ENCODE peak calls at places on chromosomes 5 and 9, in nine cellular contexts. One of them, this sample, is unnamed.

GRCh38 chr5:148843510-148844318 is 17.3 kb downstream of the ADRB2 start:
- DNase-seq in WERI-Rb-1: no peak
- DNase-seq in GM23248: peak
- DNase-seq in endothelial cell of umbilical vein: peak
- DNase-seq in AG04450: no peak
- DNase-seq in colonic mucosa: no peak
- DNase-seq in brain microvascular endothelial cell: no peak
- DNase-seq in pancreas: no peak
- DNase-seq in RWPE2: no peak
- DNase-seq in this sample: no peak

GRCh38 chr9:26170224-26170623 is 492.0 kb upstream of the TUSC1 start:
- DNase-seq in WERI-Rb-1: no peak
- DNase-seq in GM23248: peak
- DNase-seq in endothelial cell of umbilical vein: no peak
- DNase-seq in AG04450: no peak
- DNase-seq in colonic mucosa: no peak
- DNase-seq in brain microvascular endothelial cell: no peak
- DNase-seq in pancreas: no peak
- DNase-seq in RWPE2: no peak
- DNase-seq in this sample: no peak

GRCh38 chr5:163634061-163634460 is 128.6 kb downstream of the MAT2B start:
- DNase-seq in WERI-Rb-1: no peak
- DNase-seq in GM23248: no peak
- DNase-seq in endothelial cell of umbilical vein: no peak
- DNase-seq in AG04450: no peak
- DNase-seq in colonic mucosa: no peak
- DNase-seq in brain microvascular endothelial cell: no peak
- DNase-seq in pancreas: no peak
- DNase-seq in RWPE2: no peak
- DNase-seq in this sample: no peak

GRCh38 chr5:14879985-14880589 is 8.5 kb upstream of the ANKH start:
- DNase-seq in WERI-Rb-1: no peak
- DNase-seq in GM23248: peak
- DNase-seq in endothelial cell of umbilical vein: no peak
- DNase-seq in AG04450: peak
- DNase-seq in colonic mucosa: no peak
- DNase-seq in brain microvascular endothelial cell: no peak
- DNase-seq in pancreas: no peak
- DNase-seq in RWPE2: no peak
- DNase-seq in this sample: no peak

GRCh38 chr5:130135506-130135905 is 231.2 kb downstream of the CHSY3 start:
- DNase-seq in WERI-Rb-1: no peak
- DNase-seq in GM23248: peak
- DNase-seq in endothelial cell of umbilical vein: peak
- DNase-seq in AG04450: no peak
- DNase-seq in colonic mucosa: no peak
- DNase-seq in brain microvascular endothelial cell: peak
- DNase-seq in pancreas: no peak
- DNase-seq in RWPE2: no peak
- DNase-seq in this sample: no peak

GRCh38 chr9:93964685-93965084 is 9.5 kb upstream of the BARX1 start:
- DNase-seq in WERI-Rb-1: no peak
- DNase-seq in GM23248: no peak
- DNase-seq in endothelial cell of umbilical vein: no peak
- DNase-seq in AG04450: no peak
- DNase-seq in colonic mucosa: peak
- DNase-seq in brain microvascular endothelial cell: no peak
- DNase-seq in pancreas: no peak
- DNase-seq in RWPE2: no peak
- DNase-seq in this sample: no peak

GRCh38 chr5:76943006-76943405 is 9.8 kb upstream of the CRHBP start:
- DNase-seq in WERI-Rb-1: no peak
- DNase-seq in GM23248: no peak
- DNase-seq in endothelial cell of umbilical vein: no peak
- DNase-seq in AG04450: no peak
- DNase-seq in colonic mucosa: no peak
- DNase-seq in brain microvascular endothelial cell: peak
- DNase-seq in pancreas: no peak
- DNase-seq in RWPE2: no peak
- DNase-seq in this sample: no peak

GRCh38 chr9:133460405-133461175 is 812 bp downstream of the CACFD1 start:
- DNase-seq in WERI-Rb-1: peak
- DNase-seq in GM23248: peak
- DNase-seq in endothelial cell of umbilical vein: peak
- DNase-seq in AG04450: no peak
- DNase-seq in colonic mucosa: peak
- DNase-seq in brain microvascular endothelial cell: no peak
- DNase-seq in pancreas: peak
- DNase-seq in RWPE2: no peak
- DNase-seq in this sample: no peak

GRCh38 chr5:17039170-17039569 is 103.1 kb upstream of the MYO10 start:
- DNase-seq in WERI-Rb-1: no peak
- DNase-seq in GM23248: no peak
- DNase-seq in endothelial cell of umbilical vein: no peak
- DNase-seq in AG04450: no peak
- DNase-seq in colonic mucosa: no peak
- DNase-seq in brain microvascular endothelial cell: no peak
- DNase-seq in pancreas: no peak
- DNase-seq in RWPE2: no peak
- DNase-seq in this sample: no peak

GRCh38 chr5:101580591-101580990 is 677.5 kb upstream of the ST8SIA4 start:
- DNase-seq in WERI-Rb-1: no peak
- DNase-seq in GM23248: peak
- DNase-seq in endothelial cell of umbilical vein: no peak
- DNase-seq in AG04450: no peak
- DNase-seq in colonic mucosa: no peak
- DNase-seq in brain microvascular endothelial cell: no peak
- DNase-seq in pancreas: no peak
- DNase-seq in RWPE2: no peak
- DNase-seq in this sample: no peak

GRCh38 chr5:42592401-42592800 is 164.2 kb upstream of the CCDC152 start:
- DNase-seq in WERI-Rb-1: no peak
- DNase-seq in GM23248: no peak
- DNase-seq in endothelial cell of umbilical vein: no peak
- DNase-seq in AG04450: no peak
- DNase-seq in colonic mucosa: no peak
- DNase-seq in brain microvascular endothelial cell: no peak
- DNase-seq in pancreas: no peak
- DNase-seq in RWPE2: no peak
- DNase-seq in this sample: no peak

GRCh38 chr5:132667309-132667708 is 6.5 kb upstream of the IL4 start:
- DNase-seq in WERI-Rb-1: no peak
- DNase-seq in GM23248: no peak
- DNase-seq in endothelial cell of umbilical vein: no peak
- DNase-seq in AG04450: no peak
- DNase-seq in colonic mucosa: no peak
- DNase-seq in brain microvascular endothelial cell: no peak
- DNase-seq in pancreas: no peak
- DNase-seq in RWPE2: no peak
- DNase-seq in this sample: no peak

GRCh38 chr9:133961226-133962165 is 30.6 kb downstream of the VAV2 start:
- DNase-seq in WERI-Rb-1: no peak
- DNase-seq in GM23248: no peak
- DNase-seq in endothelial cell of umbilical vein: no peak
- DNase-seq in AG04450: no peak
- DNase-seq in colonic mucosa: no peak
- DNase-seq in brain microvascular endothelial cell: no peak
- DNase-seq in pancreas: peak
- DNase-seq in RWPE2: peak
- DNase-seq in this sample: no peak

GRCh38 chr9:36190388-36191289 is at the start of gene CLTA:
- DNase-seq in WERI-Rb-1: peak
- DNase-seq in GM23248: peak
- DNase-seq in endothelial cell of umbilical vein: peak
- DNase-seq in AG04450: peak
- DNase-seq in colonic mucosa: peak
- DNase-seq in brain microvascular endothelial cell: peak
- DNase-seq in pancreas: peak
- DNase-seq in RWPE2: peak
- DNase-seq in this sample: peak

GRCh38 chr5:68196876-68197275 is 18.7 kb upstream of the PIK3R1 start:
- DNase-seq in WERI-Rb-1: no peak
- DNase-seq in GM23248: no peak
- DNase-seq in endothelial cell of umbilical vein: no peak
- DNase-seq in AG04450: no peak
- DNase-seq in colonic mucosa: peak
- DNase-seq in brain microvascular endothelial cell: no peak
- DNase-seq in pancreas: no peak
- DNase-seq in RWPE2: no peak
- DNase-seq in this sample: no peak

GRCh38 chr9:34554211-34555001 is 31.6 kb upstream of the ENHO start:
- DNase-seq in WERI-Rb-1: peak
- DNase-seq in GM23248: peak
- DNase-seq in endothelial cell of umbilical vein: no peak
- DNase-seq in AG04450: no peak
- DNase-seq in colonic mucosa: no peak
- DNase-seq in brain microvascular endothelial cell: no peak
- DNase-seq in pancreas: peak
- DNase-seq in RWPE2: no peak
- DNase-seq in this sample: no peak

GRCh38 chr5:1310118-1310517 is 15.2 kb upstream of the TERT start:
- DNase-seq in WERI-Rb-1: peak
- DNase-seq in GM23248: no peak
- DNase-seq in endothelial cell of umbilical vein: no peak
- DNase-seq in AG04450: no peak
- DNase-seq in colonic mucosa: no peak
- DNase-seq in brain microvascular endothelial cell: no peak
- DNase-seq in pancreas: peak
- DNase-seq in RWPE2: no peak
- DNase-seq in this sample: no peak
- H3K27ac ChIP-seq in WERI-Rb-1: no peak
- H3K27ac ChIP-seq in GM23248: no peak
- H3K27ac ChIP-seq in endothelial cell of umbilical vein: no peak
- H3K27ac ChIP-seq in AG04450: no peak
- H3K27ac ChIP-seq in colonic mucosa: no peak
- H3K27ac ChIP-seq in brain microvascular endothelial cell: no peak
- H3K27ac ChIP-seq in pancreas: no peak
- H3K27ac ChIP-seq in RWPE2: no peak
- H3K27ac ChIP-seq in this sample: no peak

DNA sequence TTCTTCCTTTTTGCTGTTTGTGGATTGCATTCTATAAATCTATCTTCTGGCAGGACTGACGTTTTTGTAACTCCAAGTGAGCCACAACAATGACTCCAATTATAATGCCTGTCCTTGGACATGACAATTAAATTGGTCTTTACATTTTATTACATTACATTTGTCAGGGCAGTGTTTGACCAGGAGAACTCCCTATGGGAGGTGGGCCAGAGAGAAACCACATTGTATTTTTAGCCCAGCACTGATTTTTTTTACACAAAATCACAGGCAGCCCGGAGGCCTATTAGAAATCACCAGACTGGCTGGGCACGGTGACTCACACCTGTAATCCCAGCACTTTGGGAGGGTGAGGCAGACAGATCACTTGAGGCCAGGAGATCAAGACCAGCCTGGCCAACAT is 99.1 kb upstream of the SMC5 start:
- DNase-seq in WERI-Rb-1: no peak
- DNase-seq in GM23248: peak
- DNase-seq in endothelial cell of umbilical vein: no peak
- DNase-seq in AG04450: no peak
- DNase-seq in colonic mucosa: peak
- DNase-seq in brain microvascular endothelial cell: no peak
- DNase-seq in pancreas: no peak
- DNase-seq in RWPE2: no peak
- DNase-seq in this sample: no peak
- H3K27ac ChIP-seq in WERI-Rb-1: no peak
- H3K27ac ChIP-seq in GM23248: no peak
- H3K27ac ChIP-seq in endothelial cell of umbilical vein: no peak
- H3K27ac ChIP-seq in AG04450: no peak
- H3K27ac ChIP-seq in colonic mucosa: no peak
- H3K27ac ChIP-seq in brain microvascular endothelial cell: no peak
- H3K27ac ChIP-seq in pancreas: no peak
- H3K27ac ChIP-seq in RWPE2: no peak
- H3K27ac ChIP-seq in this sample: no peak

DNA sequence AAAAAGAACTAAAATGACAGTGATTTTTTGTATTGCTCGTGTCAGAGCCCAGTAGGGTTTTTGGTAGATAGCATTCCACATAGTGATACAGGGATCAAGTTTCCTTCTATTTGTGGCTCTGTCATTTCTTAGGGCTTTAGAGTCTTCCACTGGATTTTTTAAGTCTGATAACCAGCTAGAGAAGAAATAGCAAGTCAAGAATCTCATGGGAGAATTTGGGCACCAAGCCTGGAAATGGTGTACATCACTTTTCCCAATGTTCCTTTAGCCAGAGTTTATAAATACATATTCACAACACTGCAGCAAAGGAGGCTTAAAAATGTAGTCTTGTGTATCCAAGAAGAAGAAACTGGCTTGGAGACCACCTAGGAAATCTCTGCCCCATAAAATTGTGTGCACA is 647.1 kb upstream of the KLF4 start:
- DNase-seq in WERI-Rb-1: no peak
- DNase-seq in GM23248: no peak
- DNase-seq in endothelial cell of umbilical vein: no peak
- DNase-seq in AG04450: no peak
- DNase-seq in colonic mucosa: no peak
- DNase-seq in brain microvascular endothelial cell: no peak
- DNase-seq in pancreas: no peak
- DNase-seq in RWPE2: no peak
- DNase-seq in this sample: no peak
- H3K27ac ChIP-seq in WERI-Rb-1: no peak
- H3K27ac ChIP-seq in GM23248: no peak
- H3K27ac ChIP-seq in endothelial cell of umbilical vein: no peak
- H3K27ac ChIP-seq in AG04450: no peak
- H3K27ac ChIP-seq in colonic mucosa: no peak
- H3K27ac ChIP-seq in brain microvascular endothelial cell: no peak
- H3K27ac ChIP-seq in pancreas: no peak
- H3K27ac ChIP-seq in RWPE2: no peak
- H3K27ac ChIP-seq in this sample: no peak

GRCh38 chr5:96768708-96769251 is 39.0 kb downstream of the ERAP1 start:
- DNase-seq in WERI-Rb-1: no peak
- DNase-seq in GM23248: no peak
- DNase-seq in endothelial cell of umbilical vein: no peak
- DNase-seq in AG04450: no peak
- DNase-seq in colonic mucosa: no peak
- DNase-seq in brain microvascular endothelial cell: no peak
- DNase-seq in pancreas: no peak
- DNase-seq in RWPE2: no peak
- DNase-seq in this sample: no peak

GRCh38 chr5:96758621-96759020 is 49.1 kb downstream of the ERAP1 start:
- DNase-seq in WERI-Rb-1: no peak
- DNase-seq in GM23248: peak
- DNase-seq in endothelial cell of umbilical vein: no peak
- DNase-seq in AG04450: no peak
- DNase-seq in colonic mucosa: no peak
- DNase-seq in brain microvascular endothelial cell: peak
- DNase-seq in pancreas: no peak
- DNase-seq in RWPE2: no peak
- DNase-seq in this sample: no peak

GRCh38 chr5:96765043-96765442 is 42.7 kb downstream of the ERAP1 start:
- DNase-seq in WERI-Rb-1: no peak
- DNase-seq in GM23248: no peak
- DNase-seq in endothelial cell of umbilical vein: no peak
- DNase-seq in AG04450: no peak
- DNase-seq in colonic mucosa: no peak
- DNase-seq in brain microvascular endothelial cell: no peak
- DNase-seq in pancreas: no peak
- DNase-seq in RWPE2: no peak
- DNase-seq in this sample: no peak

GRCh38 chr5:96761618-96762017 is 46.1 kb downstream of the ERAP1 start:
- DNase-seq in WERI-Rb-1: no peak
- DNase-seq in GM23248: no peak
- DNase-seq in endothelial cell of umbilical vein: no peak
- DNase-seq in AG04450: no peak
- DNase-seq in colonic mucosa: no peak
- DNase-seq in brain microvascular endothelial cell: no peak
- DNase-seq in pancreas: no peak
- DNase-seq in RWPE2: no peak
- DNase-seq in this sample: no peak

GRCh38 chr5:96763012-96763411 is 44.7 kb downstream of the ERAP1 start:
- DNase-seq in WERI-Rb-1: peak
- DNase-seq in GM23248: no peak
- DNase-seq in endothelial cell of umbilical vein: no peak
- DNase-seq in AG04450: no peak
- DNase-seq in colonic mucosa: no peak
- DNase-seq in brain microvascular endothelial cell: no peak
- DNase-seq in pancreas: no peak
- DNase-seq in RWPE2: no peak
- DNase-seq in this sample: no peak
- H3K27ac ChIP-seq in WERI-Rb-1: peak
- H3K27ac ChIP-seq in GM23248: no peak
- H3K27ac ChIP-seq in endothelial cell of umbilical vein: no peak
- H3K27ac ChIP-seq in AG04450: no peak
- H3K27ac ChIP-seq in colonic mucosa: no peak
- H3K27ac ChIP-seq in brain microvascular endothelial cell: no peak
- H3K27ac ChIP-seq in pancreas: no peak
- H3K27ac ChIP-seq in RWPE2: no peak
- H3K27ac ChIP-seq in this sample: no peak

This sample was measured in caudate nucleus.